ENCODE peak calls at places on chromosomes 5 and 9, in five cellular contexts. D is A549, A is ovary, U is heart right ventricle, M is Peyer's patch. N is an unnamed sample.

GRCh38 chr5:5017827-5018559 is 122.1 kb upstream of the ADAMTS16 start:
- DNase-seq in U (no peak), D (peak), M (no peak), A (no peak), N (no peak)

GRCh38 chr5:103114440-103114839 is 5.5 kb downstream of the GIN1 start:
- DNase-seq in M (no peak), D (no peak), U (no peak), A (no peak), N (no peak)

GRCh38 chr9:133684461-133685361 is 48.5 kb downstream of the DBH start:
- DNase-seq in A (no peak), M (no peak), U (no peak), D (no peak), N (no peak)

GRCh38 chr5:20555034-20555433 is 567.0 kb upstream of the CDH18 start:
- DNase-seq in U (no peak), A (no peak), M (no peak), D (no peak), N (no peak)

GRCh38 chr9:103287361-103287760 is 292.2 kb downstream of the CYLC2 start:
- DNase-seq in D (no peak), M (no peak), A (no peak), U (no peak), N (no peak)

GRCh38 chr5:59133801-59134261 is 551.0 kb downstream of the RAB3C start:
- DNase-seq in U (no peak), M (no peak), A (no peak), D (peak), N (no peak)

GRCh38 chr5:132655821-132656773 is 1.9 kb upstream of the IL13 start:
- DNase-seq in A (no peak), M (no peak), U (no peak), D (no peak), N (no peak)

GRCh38 chr9:126551812-126552211 is 61.9 kb upstream of the LMX1B start:
- DNase-seq in M (no peak), U (no peak), A (no peak), D (no peak), N (no peak)

GRCh38 chr9:117957267-117957666 is 253.1 kb downstream of the TLR4 start:
- DNase-seq in A (no peak), D (no peak), U (no peak), M (no peak), N (no peak)

GRCh38 chr5:123125172-123125508 is 36.1 kb downstream of the PRDM6 start:
- DNase-seq in U (no peak), D (no peak), M (no peak), A (no peak), N (no peak)

GRCh38 chr9:34253460-34253837 is 74.6 kb downstream of the UBAP1 start:
- DNase-seq in A (peak), D (no peak), M (no peak), U (peak), N (no peak)

GRCh38 chr9:86405086-86405491 is 50.9 kb upstream of the TUT7 start:
- DNase-seq in D (no peak), U (no peak), M (no peak), A (no peak), N (no peak)

GRCh38 chr5:132752581-132753125 is 5.4 kb downstream of the CCNI2 start:
- DNase-seq in D (no peak), M (no peak), A (no peak), U (no peak), N (no peak)

GRCh38 chr5:14732991-14733390 is 68.5 kb downstream of the OTULIN start:
- DNase-seq in D (no peak), M (no peak), A (no peak), U (no peak), N (no peak)

GRCh38 chr5:77707786-77708185 is 68.4 kb downstream of the TBCA start:
- DNase-seq in M (no peak), A (no peak), U (no peak), D (no peak), N (no peak)

GRCh38 chr5:42840279-42840678 is 28.6 kb upstream of the SELENOP start:
- DNase-seq in M (no peak), U (peak), A (peak), D (no peak), N (peak)

GRCh38 chr5:62494772-62495171 is 82.2 kb downstream of the IPO11 start:
- DNase-seq in A (no peak), U (no peak), D (no peak), M (no peak), N (no peak)

GRCh38 chr9:104774831-104775573 is 11.1 kb downstream of the NIPSNAP3B start:
- DNase-seq in D (no peak), M (peak), A (no peak), U (peak), N (no peak)

GRCh38 chr5:76082790-76083554 is at the start of gene SV2C:
- DNase-seq in A (no peak), U (no peak), D (no peak), M (no peak), N (no peak)

DNA sequence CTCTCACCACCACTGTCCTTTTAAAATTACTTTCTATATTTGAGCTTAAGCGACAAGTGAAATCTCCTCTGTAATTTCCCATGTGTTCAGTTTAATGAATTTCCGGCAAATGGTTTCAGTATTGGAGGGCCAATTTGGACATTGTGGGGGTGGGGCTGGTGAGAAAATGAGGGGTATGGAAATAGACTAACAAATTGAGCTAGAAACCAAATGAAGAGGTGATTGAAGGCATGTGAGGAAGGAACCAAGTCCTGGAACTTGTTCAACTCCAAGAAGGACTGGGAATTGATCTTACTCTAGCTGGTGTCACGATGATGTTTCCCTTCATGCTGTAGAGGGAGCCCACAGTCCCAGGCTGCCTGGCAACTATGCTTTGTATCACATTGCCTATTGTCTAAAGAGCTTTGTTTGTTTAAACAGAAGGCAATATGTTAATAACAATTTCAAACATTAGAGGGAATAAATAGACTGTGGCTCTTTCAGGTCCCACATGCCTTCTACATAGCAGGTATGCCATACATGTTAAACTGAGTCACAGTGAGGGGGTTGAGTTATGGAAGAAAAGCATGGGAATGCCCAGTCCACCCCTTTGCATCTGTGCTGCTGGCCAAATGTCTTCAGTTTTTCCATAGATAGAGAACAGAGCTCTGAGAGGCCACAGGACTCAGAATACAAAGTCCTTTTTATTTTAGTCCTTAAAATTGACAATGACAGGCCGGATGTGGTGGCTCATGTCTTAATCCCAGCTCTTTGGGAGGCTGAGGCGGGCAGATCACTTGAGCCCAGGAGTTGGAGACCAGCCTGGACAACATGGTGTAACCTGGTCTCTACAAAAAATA is 25.0 kb upstream of the MATR3 start:
- DNase-seq in U (no peak), D (no peak), A (no peak), M (no peak), N (no peak)
- TF ChIP-seq CTCF in U (peak), D (no peak), A (no peak), M (no peak), N (no peak)

GRCh38 chr9:77916410-77916819 is 115.2 kb downstream of the GNAQ start:
- DNase-seq in D (no peak), M (no peak), A (no peak), U (no peak), N (no peak)
- H3K4me3 ChIP-seq in D (no peak), M (no peak), A (no peak), U (no peak), N (no peak)

DNA sequence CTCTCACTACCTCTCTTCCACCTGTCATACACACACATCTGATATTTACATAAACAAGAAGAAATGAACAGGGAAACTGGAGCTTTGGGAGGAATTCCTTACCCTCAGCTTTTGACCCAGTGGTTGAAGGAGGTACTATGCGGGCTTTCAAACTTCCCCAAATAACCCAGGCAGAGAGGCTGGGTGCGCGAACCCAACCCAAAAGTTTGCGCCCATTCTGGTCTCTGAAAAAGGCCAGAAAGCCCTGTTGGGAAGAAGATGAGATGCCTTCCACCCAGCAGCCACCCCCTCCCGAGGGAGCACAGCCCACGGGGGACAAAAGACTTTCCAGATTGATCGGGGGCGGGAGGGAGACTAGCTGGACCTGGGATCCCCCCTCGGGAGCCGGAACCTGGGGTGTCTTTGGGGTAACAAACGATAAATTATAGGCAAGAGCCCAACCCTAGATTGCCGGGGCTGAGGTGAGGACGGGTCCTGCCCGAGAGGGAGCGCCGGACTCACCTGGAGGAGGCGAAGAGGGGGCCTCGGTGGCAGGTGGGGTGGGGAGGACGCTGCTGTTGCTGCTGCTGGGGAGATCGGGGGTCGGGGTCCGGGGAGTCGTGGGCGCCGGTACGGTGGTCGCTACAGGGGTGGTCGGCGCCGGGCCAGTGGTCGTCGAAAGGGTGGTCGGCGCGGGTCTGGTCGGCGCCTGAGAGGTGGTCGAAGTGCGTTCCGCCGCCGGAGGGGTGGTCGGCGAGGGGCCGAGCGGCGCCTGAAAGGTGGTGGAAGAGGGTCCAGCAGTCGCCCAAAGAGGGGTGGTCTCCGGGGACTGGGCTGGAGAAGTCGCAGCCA is 798 bp downstream of the MEGF9 start:
- DNase-seq in M (peak), U (no peak), D (peak), A (peak), N (no peak)
- TF ChIP-seq CTCF in M (peak), U (no peak), D (no peak), A (no peak), N (no peak)

DNA sequence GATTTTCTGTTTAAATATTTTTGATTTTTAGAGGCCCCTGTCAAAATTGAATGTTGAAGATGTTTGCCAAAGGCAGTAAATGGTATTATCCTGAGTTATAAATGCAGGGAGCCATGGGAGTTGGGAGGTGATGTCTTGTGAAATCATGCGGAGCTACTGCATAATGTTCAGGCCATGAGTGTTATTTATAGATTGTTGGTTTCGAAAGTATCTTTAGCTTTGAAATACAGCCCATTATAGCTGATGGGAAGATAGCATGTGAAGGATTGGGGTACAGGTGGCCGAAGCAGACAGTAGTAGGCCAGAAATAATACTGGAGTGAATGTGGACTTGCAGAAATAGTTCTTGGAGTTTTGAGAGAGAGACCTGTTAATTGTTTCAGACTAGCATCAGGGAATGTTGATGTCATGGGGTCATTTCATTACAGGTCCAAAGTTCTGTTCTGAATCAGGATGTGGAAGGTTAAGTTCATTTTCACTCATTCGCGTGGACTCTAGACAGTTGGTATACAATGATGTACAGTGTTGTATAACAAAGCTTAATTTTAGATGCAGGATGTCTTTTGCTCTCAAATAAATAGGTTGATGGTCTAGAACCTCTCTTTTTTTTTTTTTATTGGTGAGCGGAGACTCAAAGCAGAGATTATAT is 3.8 kb downstream of the ATP6V1G1 start:
- DNase-seq in D (no peak), M (no peak), U (no peak), A (no peak), N (no peak)
- H3K4me3 ChIP-seq in D (no peak), M (peak), U (peak), A (no peak), N (no peak)

GRCh38 chr9:4600363-4600762 is 61.7 kb upstream of the PLPP6 start:
- DNase-seq in M (no peak), U (no peak), A (no peak), D (no peak), N (no peak)

GRCh38 chr9:4603830-4604229 is 58.3 kb upstream of the PLPP6 start:
- DNase-seq in D (no peak), U (no peak), A (no peak), M (no peak), N (no peak)

GRCh38 chr9:4604678-4605095 is 57.4 kb upstream of the PLPP6 start:
- DNase-seq in D (peak), M (peak), U (peak), A (peak), N (peak)
- TF ChIP-seq CTCF in D (peak), M (peak), U (peak), A (peak), N (no peak)

GRCh38 chr9:70410368-70410767 is 4.1 kb downstream of the KLF9 start:
- DNase-seq in A (peak), U (no peak), D (no peak), M (no peak), N (no peak)

GRCh38 chr9:70411141-70411929 is 3.1 kb downstream of the KLF9 start:
- DNase-seq in A (peak), M (peak), U (peak), D (no peak), N (peak)

GRCh38 chr9:70408393-70409040 is 5.9 kb downstream of the KLF9 start:
- DNase-seq in M (no peak), A (peak), D (no peak), U (no peak), N (no peak)

GRCh38 chr9:70409800-70410199 is 4.7 kb downstream of the KLF9 start:
- DNase-seq in M (no peak), U (no peak), D (no peak), A (peak), N (no peak)

GRCh38 chr9:70409280-70409679 is 5.2 kb downstream of the KLF9 start:
- DNase-seq in M (no peak), D (no peak), A (peak), U (no peak), N (no peak)
- H3K4me3 ChIP-seq in M (peak), D (no peak), A (peak), U (no peak), N (no peak)

DNA sequence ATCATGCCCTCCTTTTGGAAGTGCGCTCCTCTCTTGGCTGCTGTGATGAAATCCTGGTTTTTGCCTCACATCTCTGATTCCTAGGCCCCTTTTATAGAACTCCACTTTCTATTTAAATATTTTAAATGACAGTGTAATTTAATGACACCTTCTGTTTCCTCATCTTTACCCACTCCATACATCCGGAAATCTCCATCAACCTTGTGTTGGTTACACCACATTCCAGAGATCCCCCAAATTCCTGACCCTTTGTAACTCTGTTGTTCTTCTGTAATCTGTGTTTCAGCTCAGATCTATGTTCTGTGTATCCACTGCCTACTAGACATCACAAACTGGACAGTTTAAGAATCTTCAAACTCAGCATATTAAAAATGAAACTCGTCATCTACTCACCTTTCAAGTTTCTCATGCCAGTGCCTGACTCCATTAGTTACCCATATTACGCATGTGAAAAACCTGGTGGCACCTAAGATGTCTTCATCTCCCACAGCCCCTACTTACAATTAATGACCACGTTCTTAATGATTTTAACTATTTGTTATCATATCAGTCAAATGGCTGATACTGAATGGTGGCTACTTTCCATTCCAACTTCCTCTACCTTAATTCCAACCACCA is 25.1 kb downstream of the PARP8 start:
- DNase-seq in A (no peak), M (no peak), D (no peak), U (no peak), N (no peak)
- TF ChIP-seq CTCF in A (no peak), M (no peak), D (no peak), U (no peak), N (no peak)

GRCh38 chr9:136295537-136296433 is 8.1 kb downstream of the CCDC187 start:
- DNase-seq in U (no peak), D (no peak), A (no peak), M (no peak), N (no peak)

GRCh38 chr9:136297766-136298735 is 5.8 kb downstream of the CCDC187 start:
- DNase-seq in U (no peak), D (no peak), A (no peak), M (no peak), N (no peak)

GRCh38 chr9:136299116-136299515 is 4.8 kb downstream of the CCDC187 start:
- DNase-seq in D (no peak), U (no peak), A (no peak), M (no peak), N (no peak)

GRCh38 chr9:136296434-136297015 is 7.4 kb downstream of the CCDC187 start:
- DNase-seq in M (no peak), A (no peak), U (no peak), D (no peak), N (no peak)

DNA sequence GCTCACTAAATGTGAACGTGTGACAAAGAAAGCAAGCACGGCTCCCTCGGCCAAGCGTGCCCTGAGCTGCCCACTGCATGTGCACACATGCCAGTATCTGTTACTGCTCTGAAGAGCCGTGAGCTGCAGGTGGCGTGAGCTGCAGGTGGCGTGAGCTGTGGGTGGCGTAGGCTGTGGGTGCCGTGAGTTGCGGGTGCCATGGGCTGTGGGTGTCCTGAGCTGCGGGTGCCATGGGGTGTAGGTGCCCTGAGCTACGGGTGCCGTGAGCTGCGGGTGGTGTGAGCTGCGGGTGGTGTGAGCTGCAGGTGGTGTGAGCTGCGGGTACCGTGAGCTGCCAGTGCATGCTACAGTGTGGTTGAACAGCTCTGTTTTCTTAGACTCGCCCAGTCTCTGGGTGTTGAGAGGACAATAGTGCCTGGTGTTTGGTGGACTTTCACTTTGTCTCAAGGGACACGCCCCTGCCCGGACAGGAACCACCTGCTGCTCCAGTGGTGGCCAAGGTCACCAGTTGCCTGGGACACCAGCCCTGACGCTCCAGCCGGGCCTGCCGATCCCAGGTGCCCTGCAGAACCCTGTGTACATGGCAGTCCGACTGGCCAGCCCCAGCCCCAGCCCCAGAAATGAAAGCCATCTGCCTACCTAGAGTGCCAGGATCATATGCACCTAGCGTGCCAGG is 6.7 kb downstream of the CCDC187 start:
- DNase-seq in U (no peak), D (no peak), M (no peak), A (no peak), N (no peak)
- H3K4me3 ChIP-seq in U (no peak), D (no peak), M (peak), A (no peak), N (no peak)

DNA sequence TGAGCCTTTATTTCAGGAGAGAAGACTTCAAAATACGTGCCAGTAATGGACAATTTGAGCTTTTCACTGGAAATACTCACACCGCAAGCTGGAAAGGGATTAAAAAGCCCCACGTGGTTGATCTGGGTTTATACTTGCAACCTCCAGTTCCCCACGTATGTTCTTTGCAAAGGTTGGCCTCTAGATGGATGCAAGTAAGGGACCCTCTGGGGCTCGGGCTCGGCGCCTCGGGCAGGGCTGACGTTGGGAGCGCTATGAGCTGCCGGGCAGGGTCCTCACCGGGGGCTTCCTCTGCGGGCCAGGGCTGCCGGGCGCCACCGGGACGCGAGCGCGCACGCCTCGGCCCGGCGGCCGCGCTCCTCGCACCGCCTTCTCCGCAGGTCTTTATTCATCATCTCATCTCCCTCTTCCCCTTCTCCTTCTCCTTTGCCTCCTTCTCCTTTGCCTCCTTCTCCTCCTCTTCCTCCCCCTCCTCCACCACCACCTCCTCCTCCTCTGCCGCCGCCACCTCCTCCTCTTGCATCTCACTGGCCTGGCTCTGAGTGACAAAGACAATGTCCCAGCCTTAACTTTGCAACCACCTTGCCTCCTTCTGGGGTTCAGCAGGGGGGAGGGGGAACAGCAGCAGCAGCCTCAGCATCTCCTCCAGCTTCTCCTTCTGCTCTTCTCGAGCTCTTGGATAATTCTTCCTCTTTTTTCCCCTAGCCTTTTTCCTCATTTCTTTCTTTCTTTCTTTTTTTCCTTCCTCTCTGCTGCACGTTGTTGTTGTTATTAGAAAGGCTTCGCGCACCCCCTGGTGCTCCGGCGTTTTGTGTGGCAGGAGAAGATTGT is 636 bp upstream of the ZNF462 start:
- DNase-seq in D (peak), A (peak), U (peak), M (no peak), N (no peak)
- TF ChIP-seq CTCF in D (peak), A (no peak), U (peak), M (no peak), N (no peak)